ENCODE peak calls at places on chromosomes 6 and 20, in eight cellular contexts. One of them, this sample, is unnamed.

GRCh38 chr20:17859002-17859615 is 109.5 kb downstream of the SNX5 start:
- ATAC-seq in stimulated activated naive CD8-positive, alpha-beta T cell treated with anti-CD3 and anti-CD28 coated beads, Interleukin-15, amount 100 ng/mL, for 72 hours: peak
- ATAC-seq in T-cell: peak
- ATAC-seq in activated naive CD8-positive, alpha-beta T cell treated with anti-CD3 and anti-CD28 coated beads, Interleukin-2, amount 50 U/mL, for 24 hours: peak
- ATAC-seq in HCT116: no peak
- ATAC-seq in foreskin keratinocyte: no peak
- ATAC-seq in IMR-90: no peak
- ATAC-seq in CD8-positive, alpha-beta T cell: no peak
- ATAC-seq in this sample: peak

GRCh38 chr20:34473262-34473883 is 42.8 kb upstream of the DYNLRB1 start:
- ATAC-seq in stimulated activated naive CD8-positive, alpha-beta T cell treated with anti-CD3 and anti-CD28 coated beads, Interleukin-15, amount 100 ng/mL, for 72 hours: peak
- ATAC-seq in T-cell: no peak
- ATAC-seq in activated naive CD8-positive, alpha-beta T cell treated with anti-CD3 and anti-CD28 coated beads, Interleukin-2, amount 50 U/mL, for 24 hours: no peak
- ATAC-seq in HCT116: peak
- ATAC-seq in foreskin keratinocyte: no peak
- ATAC-seq in IMR-90: peak
- ATAC-seq in CD8-positive, alpha-beta T cell: peak
- ATAC-seq in this sample: peak

GRCh38 chr6:31805939-31806469 is 762 bp downstream of the LSM2 start:
- ATAC-seq in stimulated activated naive CD8-positive, alpha-beta T cell treated with anti-CD3 and anti-CD28 coated beads, Interleukin-15, amount 100 ng/mL, for 72 hours: peak
- ATAC-seq in T-cell: peak
- ATAC-seq in activated naive CD8-positive, alpha-beta T cell treated with anti-CD3 and anti-CD28 coated beads, Interleukin-2, amount 50 U/mL, for 24 hours: peak
- ATAC-seq in HCT116: peak
- ATAC-seq in foreskin keratinocyte: peak
- ATAC-seq in IMR-90: no peak
- ATAC-seq in CD8-positive, alpha-beta T cell: peak
- ATAC-seq in this sample: peak

GRCh38 chr6:91786474-91787184 is 1199.8 kb upstream of the MAP3K7 start:
- ATAC-seq in stimulated activated naive CD8-positive, alpha-beta T cell treated with anti-CD3 and anti-CD28 coated beads, Interleukin-15, amount 100 ng/mL, for 72 hours: no peak
- ATAC-seq in T-cell: no peak
- ATAC-seq in activated naive CD8-positive, alpha-beta T cell treated with anti-CD3 and anti-CD28 coated beads, Interleukin-2, amount 50 U/mL, for 24 hours: no peak
- ATAC-seq in HCT116: no peak
- ATAC-seq in foreskin keratinocyte: peak
- ATAC-seq in IMR-90: no peak
- ATAC-seq in CD8-positive, alpha-beta T cell: no peak
- ATAC-seq in this sample: no peak

GRCh38 chr6:108952776-108953486 is 104.7 kb downstream of the ARMC2 start:
- ATAC-seq in stimulated activated naive CD8-positive, alpha-beta T cell treated with anti-CD3 and anti-CD28 coated beads, Interleukin-15, amount 100 ng/mL, for 72 hours: no peak
- ATAC-seq in T-cell: no peak
- ATAC-seq in activated naive CD8-positive, alpha-beta T cell treated with anti-CD3 and anti-CD28 coated beads, Interleukin-2, amount 50 U/mL, for 24 hours: no peak
- ATAC-seq in HCT116: no peak
- ATAC-seq in foreskin keratinocyte: no peak
- ATAC-seq in IMR-90: no peak
- ATAC-seq in CD8-positive, alpha-beta T cell: no peak
- ATAC-seq in this sample: no peak

GRCh38 chr6:169920359-169921020 is 169.1 kb downstream of the ERMARD start:
- ATAC-seq in stimulated activated naive CD8-positive, alpha-beta T cell treated with anti-CD3 and anti-CD28 coated beads, Interleukin-15, amount 100 ng/mL, for 72 hours: no peak
- ATAC-seq in T-cell: no peak
- ATAC-seq in activated naive CD8-positive, alpha-beta T cell treated with anti-CD3 and anti-CD28 coated beads, Interleukin-2, amount 50 U/mL, for 24 hours: no peak
- ATAC-seq in HCT116: no peak
- ATAC-seq in foreskin keratinocyte: no peak
- ATAC-seq in IMR-90: no peak
- ATAC-seq in CD8-positive, alpha-beta T cell: no peak
- ATAC-seq in this sample: no peak

GRCh38 chr6:34490390-34491090 is 24.7 kb downstream of the PACSIN1 start:
- ATAC-seq in stimulated activated naive CD8-positive, alpha-beta T cell treated with anti-CD3 and anti-CD28 coated beads, Interleukin-15, amount 100 ng/mL, for 72 hours: no peak
- ATAC-seq in T-cell: no peak
- ATAC-seq in activated naive CD8-positive, alpha-beta T cell treated with anti-CD3 and anti-CD28 coated beads, Interleukin-2, amount 50 U/mL, for 24 hours: no peak
- ATAC-seq in HCT116: no peak
- ATAC-seq in foreskin keratinocyte: no peak
- ATAC-seq in IMR-90: no peak
- ATAC-seq in CD8-positive, alpha-beta T cell: no peak
- ATAC-seq in this sample: no peak

GRCh38 chr6:108589244-108589730 is 28.6 kb downstream of the FOXO3 start:
- ATAC-seq in stimulated activated naive CD8-positive, alpha-beta T cell treated with anti-CD3 and anti-CD28 coated beads, Interleukin-15, amount 100 ng/mL, for 72 hours: no peak
- ATAC-seq in T-cell: no peak
- ATAC-seq in activated naive CD8-positive, alpha-beta T cell treated with anti-CD3 and anti-CD28 coated beads, Interleukin-2, amount 50 U/mL, for 24 hours: peak
- ATAC-seq in HCT116: peak
- ATAC-seq in foreskin keratinocyte: peak
- ATAC-seq in IMR-90: peak
- ATAC-seq in CD8-positive, alpha-beta T cell: no peak
- ATAC-seq in this sample: peak

GRCh38 chr6:116090251-116090650 is 10.4 kb upstream of the NT5DC1 start:
- ATAC-seq in stimulated activated naive CD8-positive, alpha-beta T cell treated with anti-CD3 and anti-CD28 coated beads, Interleukin-15, amount 100 ng/mL, for 72 hours: peak
- ATAC-seq in T-cell: no peak
- ATAC-seq in activated naive CD8-positive, alpha-beta T cell treated with anti-CD3 and anti-CD28 coated beads, Interleukin-2, amount 50 U/mL, for 24 hours: peak
- ATAC-seq in HCT116: no peak
- ATAC-seq in foreskin keratinocyte: no peak
- ATAC-seq in IMR-90: no peak
- ATAC-seq in CD8-positive, alpha-beta T cell: no peak
- ATAC-seq in this sample: peak

GRCh38 chr20:38113401-38114325 is 51.4 kb downstream of the TGM2 start:
- ATAC-seq in stimulated activated naive CD8-positive, alpha-beta T cell treated with anti-CD3 and anti-CD28 coated beads, Interleukin-15, amount 100 ng/mL, for 72 hours: no peak
- ATAC-seq in T-cell: no peak
- ATAC-seq in activated naive CD8-positive, alpha-beta T cell treated with anti-CD3 and anti-CD28 coated beads, Interleukin-2, amount 50 U/mL, for 24 hours: peak
- ATAC-seq in HCT116: peak
- ATAC-seq in foreskin keratinocyte: no peak
- ATAC-seq in IMR-90: no peak
- ATAC-seq in CD8-positive, alpha-beta T cell: no peak
- ATAC-seq in this sample: no peak

GRCh38 chr6:125888989-125889656 is 67.4 kb upstream of the HINT3 start:
- ATAC-seq in stimulated activated naive CD8-positive, alpha-beta T cell treated with anti-CD3 and anti-CD28 coated beads, Interleukin-15, amount 100 ng/mL, for 72 hours: no peak
- ATAC-seq in T-cell: no peak
- ATAC-seq in activated naive CD8-positive, alpha-beta T cell treated with anti-CD3 and anti-CD28 coated beads, Interleukin-2, amount 50 U/mL, for 24 hours: no peak
- ATAC-seq in HCT116: peak
- ATAC-seq in foreskin keratinocyte: peak
- ATAC-seq in IMR-90: no peak
- ATAC-seq in CD8-positive, alpha-beta T cell: no peak
- ATAC-seq in this sample: no peak

GRCh38 chr20:51305316-51306052 is 237.0 kb downstream of the NFATC2 start:
- ATAC-seq in stimulated activated naive CD8-positive, alpha-beta T cell treated with anti-CD3 and anti-CD28 coated beads, Interleukin-15, amount 100 ng/mL, for 72 hours: no peak
- ATAC-seq in T-cell: no peak
- ATAC-seq in activated naive CD8-positive, alpha-beta T cell treated with anti-CD3 and anti-CD28 coated beads, Interleukin-2, amount 50 U/mL, for 24 hours: no peak
- ATAC-seq in HCT116: no peak
- ATAC-seq in foreskin keratinocyte: no peak
- ATAC-seq in IMR-90: no peak
- ATAC-seq in CD8-positive, alpha-beta T cell: no peak
- ATAC-seq in this sample: no peak

GRCh38 chr6:169213814-169214520 is 39.7 kb downstream of the THBS2 start:
- ATAC-seq in stimulated activated naive CD8-positive, alpha-beta T cell treated with anti-CD3 and anti-CD28 coated beads, Interleukin-15, amount 100 ng/mL, for 72 hours: no peak
- ATAC-seq in T-cell: no peak
- ATAC-seq in activated naive CD8-positive, alpha-beta T cell treated with anti-CD3 and anti-CD28 coated beads, Interleukin-2, amount 50 U/mL, for 24 hours: no peak
- ATAC-seq in HCT116: no peak
- ATAC-seq in foreskin keratinocyte: peak
- ATAC-seq in IMR-90: no peak
- ATAC-seq in CD8-positive, alpha-beta T cell: no peak
- ATAC-seq in this sample: peak

GRCh38 chr6:143745160-143746133 is 67.7 kb downstream of the PHACTR2 start:
- ATAC-seq in stimulated activated naive CD8-positive, alpha-beta T cell treated with anti-CD3 and anti-CD28 coated beads, Interleukin-15, amount 100 ng/mL, for 72 hours: no peak
- ATAC-seq in T-cell: no peak
- ATAC-seq in activated naive CD8-positive, alpha-beta T cell treated with anti-CD3 and anti-CD28 coated beads, Interleukin-2, amount 50 U/mL, for 24 hours: no peak
- ATAC-seq in HCT116: peak
- ATAC-seq in foreskin keratinocyte: no peak
- ATAC-seq in IMR-90: peak
- ATAC-seq in CD8-positive, alpha-beta T cell: no peak
- ATAC-seq in this sample: no peak

GRCh38 chr6:123215211-123215610 is 219.2 kb downstream of the CLVS2 start:
- ATAC-seq in stimulated activated naive CD8-positive, alpha-beta T cell treated with anti-CD3 and anti-CD28 coated beads, Interleukin-15, amount 100 ng/mL, for 72 hours: no peak
- ATAC-seq in T-cell: no peak
- ATAC-seq in activated naive CD8-positive, alpha-beta T cell treated with anti-CD3 and anti-CD28 coated beads, Interleukin-2, amount 50 U/mL, for 24 hours: no peak
- ATAC-seq in HCT116: no peak
- ATAC-seq in foreskin keratinocyte: no peak
- ATAC-seq in IMR-90: no peak
- ATAC-seq in CD8-positive, alpha-beta T cell: no peak
- ATAC-seq in this sample: no peak

GRCh38 chr20:31475032-31475431 is at the start of the genes DEFB124 and REM1:
- ATAC-seq in stimulated activated naive CD8-positive, alpha-beta T cell treated with anti-CD3 and anti-CD28 coated beads, Interleukin-15, amount 100 ng/mL, for 72 hours: peak
- ATAC-seq in T-cell: no peak
- ATAC-seq in activated naive CD8-positive, alpha-beta T cell treated with anti-CD3 and anti-CD28 coated beads, Interleukin-2, amount 50 U/mL, for 24 hours: no peak
- ATAC-seq in HCT116: no peak
- ATAC-seq in foreskin keratinocyte: no peak
- ATAC-seq in IMR-90: no peak
- ATAC-seq in CD8-positive, alpha-beta T cell: no peak
- ATAC-seq in this sample: peak

GRCh38 chr6:106149472-106150069 is 63.4 kb downstream of the PRDM1 start:
- ATAC-seq in stimulated activated naive CD8-positive, alpha-beta T cell treated with anti-CD3 and anti-CD28 coated beads, Interleukin-15, amount 100 ng/mL, for 72 hours: peak
- ATAC-seq in T-cell: peak
- ATAC-seq in activated naive CD8-positive, alpha-beta T cell treated with anti-CD3 and anti-CD28 coated beads, Interleukin-2, amount 50 U/mL, for 24 hours: peak
- ATAC-seq in HCT116: no peak
- ATAC-seq in foreskin keratinocyte: no peak
- ATAC-seq in IMR-90: no peak
- ATAC-seq in CD8-positive, alpha-beta T cell: peak
- ATAC-seq in this sample: no peak

GRCh38 chr6:156731436-156731835 is 45.7 kb upstream of the ARID1B start:
- ATAC-seq in stimulated activated naive CD8-positive, alpha-beta T cell treated with anti-CD3 and anti-CD28 coated beads, Interleukin-15, amount 100 ng/mL, for 72 hours: no peak
- ATAC-seq in T-cell: no peak
- ATAC-seq in activated naive CD8-positive, alpha-beta T cell treated with anti-CD3 and anti-CD28 coated beads, Interleukin-2, amount 50 U/mL, for 24 hours: no peak
- ATAC-seq in HCT116: peak
- ATAC-seq in foreskin keratinocyte: peak
- ATAC-seq in IMR-90: peak
- ATAC-seq in CD8-positive, alpha-beta T cell: no peak
- ATAC-seq in this sample: no peak

GRCh38 chr20:20083796-20084195 is 31.5 kb downstream of the CFAP61 start:
- ATAC-seq in stimulated activated naive CD8-positive, alpha-beta T cell treated with anti-CD3 and anti-CD28 coated beads, Interleukin-15, amount 100 ng/mL, for 72 hours: peak
- ATAC-seq in T-cell: peak
- ATAC-seq in activated naive CD8-positive, alpha-beta T cell treated with anti-CD3 and anti-CD28 coated beads, Interleukin-2, amount 50 U/mL, for 24 hours: peak
- ATAC-seq in HCT116: peak
- ATAC-seq in foreskin keratinocyte: peak
- ATAC-seq in IMR-90: peak
- ATAC-seq in CD8-positive, alpha-beta T cell: peak
- ATAC-seq in this sample: peak

GRCh38 chr6:142542704-142543233 is 241.0 kb downstream of the ADGRG6 start:
- ATAC-seq in stimulated activated naive CD8-positive, alpha-beta T cell treated with anti-CD3 and anti-CD28 coated beads, Interleukin-15, amount 100 ng/mL, for 72 hours: no peak
- ATAC-seq in T-cell: no peak
- ATAC-seq in activated naive CD8-positive, alpha-beta T cell treated with anti-CD3 and anti-CD28 coated beads, Interleukin-2, amount 50 U/mL, for 24 hours: no peak
- ATAC-seq in HCT116: peak
- ATAC-seq in foreskin keratinocyte: peak
- ATAC-seq in IMR-90: peak
- ATAC-seq in CD8-positive, alpha-beta T cell: no peak
- ATAC-seq in this sample: no peak

GRCh38 chr6:87907521-87907920 is 140.1 kb upstream of the SPACA1 start:
- ATAC-seq in stimulated activated naive CD8-positive, alpha-beta T cell treated with anti-CD3 and anti-CD28 coated beads, Interleukin-15, amount 100 ng/mL, for 72 hours: peak
- ATAC-seq in T-cell: peak
- ATAC-seq in activated naive CD8-positive, alpha-beta T cell treated with anti-CD3 and anti-CD28 coated beads, Interleukin-2, amount 50 U/mL, for 24 hours: peak
- ATAC-seq in HCT116: no peak
- ATAC-seq in foreskin keratinocyte: no peak
- ATAC-seq in IMR-90: no peak
- ATAC-seq in CD8-positive, alpha-beta T cell: peak
- ATAC-seq in this sample: peak

GRCh38 chr6:17878734-17879133 is 108.7 kb downstream of the KIF13A start:
- ATAC-seq in stimulated activated naive CD8-positive, alpha-beta T cell treated with anti-CD3 and anti-CD28 coated beads, Interleukin-15, amount 100 ng/mL, for 72 hours: no peak
- ATAC-seq in T-cell: no peak
- ATAC-seq in activated naive CD8-positive, alpha-beta T cell treated with anti-CD3 and anti-CD28 coated beads, Interleukin-2, amount 50 U/mL, for 24 hours: no peak
- ATAC-seq in HCT116: no peak
- ATAC-seq in foreskin keratinocyte: no peak
- ATAC-seq in IMR-90: no peak
- ATAC-seq in CD8-positive, alpha-beta T cell: no peak
- ATAC-seq in this sample: no peak

GRCh38 chr6:9851541-9852380 is 563.1 kb downstream of the TFAP2A start:
- ATAC-seq in stimulated activated naive CD8-positive, alpha-beta T cell treated with anti-CD3 and anti-CD28 coated beads, Interleukin-15, amount 100 ng/mL, for 72 hours: no peak
- ATAC-seq in T-cell: no peak
- ATAC-seq in activated naive CD8-positive, alpha-beta T cell treated with anti-CD3 and anti-CD28 coated beads, Interleukin-2, amount 50 U/mL, for 24 hours: no peak
- ATAC-seq in HCT116: peak
- ATAC-seq in foreskin keratinocyte: peak
- ATAC-seq in IMR-90: no peak
- ATAC-seq in CD8-positive, alpha-beta T cell: no peak
- ATAC-seq in this sample: no peak

GRCh38 chr6:5510734-5511133 is 249.4 kb downstream of the FARS2 start:
- ATAC-seq in stimulated activated naive CD8-positive, alpha-beta T cell treated with anti-CD3 and anti-CD28 coated beads, Interleukin-15, amount 100 ng/mL, for 72 hours: no peak
- ATAC-seq in T-cell: no peak
- ATAC-seq in activated naive CD8-positive, alpha-beta T cell treated with anti-CD3 and anti-CD28 coated beads, Interleukin-2, amount 50 U/mL, for 24 hours: no peak
- ATAC-seq in HCT116: no peak
- ATAC-seq in foreskin keratinocyte: no peak
- ATAC-seq in IMR-90: no peak
- ATAC-seq in CD8-positive, alpha-beta T cell: no peak
- ATAC-seq in this sample: no peak

GRCh38 chr6:106103728-106104109 is 17.6 kb downstream of the PRDM1 start:
- ATAC-seq in stimulated activated naive CD8-positive, alpha-beta T cell treated with anti-CD3 and anti-CD28 coated beads, Interleukin-15, amount 100 ng/mL, for 72 hours: peak
- ATAC-seq in T-cell: peak
- ATAC-seq in activated naive CD8-positive, alpha-beta T cell treated with anti-CD3 and anti-CD28 coated beads, Interleukin-2, amount 50 U/mL, for 24 hours: peak
- ATAC-seq in HCT116: peak
- ATAC-seq in foreskin keratinocyte: peak
- ATAC-seq in IMR-90: no peak
- ATAC-seq in CD8-positive, alpha-beta T cell: peak
- ATAC-seq in this sample: peak

GRCh38 chr6:82248233-82248735 is 740 bp upstream of the IBTK start:
- ATAC-seq in stimulated activated naive CD8-positive, alpha-beta T cell treated with anti-CD3 and anti-CD28 coated beads, Interleukin-15, amount 100 ng/mL, for 72 hours: peak
- ATAC-seq in T-cell: no peak
- ATAC-seq in activated naive CD8-positive, alpha-beta T cell treated with anti-CD3 and anti-CD28 coated beads, Interleukin-2, amount 50 U/mL, for 24 hours: peak
- ATAC-seq in HCT116: peak
- ATAC-seq in foreskin keratinocyte: peak
- ATAC-seq in IMR-90: peak
- ATAC-seq in CD8-positive, alpha-beta T cell: no peak
- ATAC-seq in this sample: peak

GRCh38 chr6:44475417-44475778 is 87.9 kb downstream of the CDC5L start:
- ATAC-seq in stimulated activated naive CD8-positive, alpha-beta T cell treated with anti-CD3 and anti-CD28 coated beads, Interleukin-15, amount 100 ng/mL, for 72 hours: peak
- ATAC-seq in T-cell: no peak
- ATAC-seq in activated naive CD8-positive, alpha-beta T cell treated with anti-CD3 and anti-CD28 coated beads, Interleukin-2, amount 50 U/mL, for 24 hours: peak
- ATAC-seq in HCT116: peak
- ATAC-seq in foreskin keratinocyte: peak
- ATAC-seq in IMR-90: peak
- ATAC-seq in CD8-positive, alpha-beta T cell: no peak
- ATAC-seq in this sample: peak

GRCh38 chr6:722077-722524 is 29.2 kb upstream of the EXOC2 start:
- ATAC-seq in stimulated activated naive CD8-positive, alpha-beta T cell treated with anti-CD3 and anti-CD28 coated beads, Interleukin-15, amount 100 ng/mL, for 72 hours: peak
- ATAC-seq in T-cell: peak
- ATAC-seq in activated naive CD8-positive, alpha-beta T cell treated with anti-CD3 and anti-CD28 coated beads, Interleukin-2, amount 50 U/mL, for 24 hours: peak
- ATAC-seq in HCT116: peak
- ATAC-seq in foreskin keratinocyte: peak
- ATAC-seq in IMR-90: peak
- ATAC-seq in CD8-positive, alpha-beta T cell: peak
- ATAC-seq in this sample: peak

This sample was measured in stimulated activated memory B cell treated with anti-CD40 and anti-IgM and Interleukin-4, amounts not matched to agents 10 μg/mL and 1 μg/mL and 100 μg/mL, for 72 hours.